ENCODE peak calls at places on chromosome 10, in eight cellular contexts. P is brain microvascular endothelial cell, N is stomach, D is coronary artery, A is mammary epithelial cell, Y is GM12865, C is foreskin fibroblast, L is PC-3. S is an unnamed sample.

GRCh38 chr10:33136781-33137180 is 178.8 kb upstream of the ITGB1 start:
- DNase-seq in P (no peak), Y (no peak), L (peak), D (no peak), N (no peak), C (no peak), A (peak), S (peak)

GRCh38 chr10:113435881-113436280 is 117.0 kb upstream of the HABP2 start:
- DNase-seq in A (no peak), P (no peak), Y (no peak), N (no peak), L (no peak), C (no peak), D (no peak), S (peak)

GRCh38 chr10:46555366-46555712 is 1.1 kb downstream of the GPRIN2 start:
- DNase-seq in C (no peak), N (no peak), Y (no peak), A (no peak), P (no peak), D (no peak), L (no peak), S (no peak)

GRCh38 chr10:375885-376505 is 240.7 kb downstream of the ZMYND11 start:
- DNase-seq in A (no peak), P (no peak), N (no peak), D (no peak), C (no peak), L (no peak), Y (no peak), S (no peak)

GRCh38 chr10:116886772-116887171 is 37.5 kb downstream of the ENO4 start:
- DNase-seq in L (no peak), P (no peak), Y (no peak), C (no peak), D (no peak), A (no peak), N (no peak), S (no peak)

GRCh38 chr10:69088801-69089501 is 1.0 kb downstream of the SRGN start:
- DNase-seq in A (no peak), D (no peak), C (no peak), N (no peak), P (peak), L (peak), Y (peak), S (no peak)

GRCh38 chr10:64881257-64881656 is 1360.1 kb downstream of the REEP3 start:
- DNase-seq in D (no peak), N (no peak), C (no peak), P (no peak), L (no peak), Y (no peak), A (no peak), S (no peak)

GRCh38 chr10:68333058-68333395 is 299 bp upstream of the PBLD start:
- DNase-seq in Y (no peak), D (no peak), C (peak), N (no peak), P (peak), A (no peak), L (no peak), S (no peak)

GRCh38 chr10:130807721-130808120 is 503.8 kb downstream of the TCERG1L start:
- DNase-seq in C (no peak), P (no peak), A (no peak), D (peak), Y (no peak), L (no peak), N (no peak), S (no peak)

GRCh38 chr10:121405953-121406352 is 192.3 kb downstream of the FGFR2 start:
- DNase-seq in N (no peak), C (no peak), P (no peak), D (no peak), A (no peak), L (no peak), Y (no peak), S (no peak)

GRCh38 chr10:77251297-77252013 is 386.2 kb downstream of the KCNMA1 start:
- DNase-seq in Y (peak), N (peak), C (no peak), D (no peak), A (peak), L (peak), P (peak), S (peak)

GRCh38 chr10:59243611-59244195 is 67.3 kb downstream of the PHYHIPL start:
- DNase-seq in D (no peak), L (no peak), P (no peak), A (no peak), Y (no peak), C (no peak), N (no peak), S (peak)

GRCh38 chr10:59237775-59238174 is 61.3 kb downstream of the PHYHIPL start:
- DNase-seq in L (no peak), N (no peak), A (no peak), P (no peak), D (no peak), Y (no peak), C (no peak), S (no peak)

GRCh38 chr10:59242991-59243390 is 66.5 kb downstream of the PHYHIPL start:
- DNase-seq in Y (no peak), N (no peak), C (no peak), D (no peak), A (no peak), L (no peak), P (no peak), S (no peak)

GRCh38 chr10:59242057-59242456 is 65.6 kb downstream of the PHYHIPL start:
- DNase-seq in D (no peak), N (no peak), L (no peak), P (no peak), A (no peak), C (no peak), Y (no peak), S (no peak)

GRCh38 chr10:59240581-59241183 is 64.2 kb downstream of the PHYHIPL start:
- DNase-seq in N (no peak), D (no peak), L (peak), Y (peak), P (peak), C (peak), A (peak), S (peak)
- TF ChIP-seq CTCF in N (peak), D (peak), L (peak), Y (peak), P (peak), C (peak), A (peak), S (peak)

GRCh38 chr10:104311184-104311720 is 27.0 kb downstream of the ITPRIP start:
- DNase-seq in Y (no peak), L (no peak), P (no peak), N (no peak), C (no peak), D (no peak), A (no peak), S (no peak)
- TF ChIP-seq CTCF in Y (no peak), L (no peak), P (no peak), N (no peak), C (no peak), D (no peak), A (no peak), S (no peak)

DNA sequence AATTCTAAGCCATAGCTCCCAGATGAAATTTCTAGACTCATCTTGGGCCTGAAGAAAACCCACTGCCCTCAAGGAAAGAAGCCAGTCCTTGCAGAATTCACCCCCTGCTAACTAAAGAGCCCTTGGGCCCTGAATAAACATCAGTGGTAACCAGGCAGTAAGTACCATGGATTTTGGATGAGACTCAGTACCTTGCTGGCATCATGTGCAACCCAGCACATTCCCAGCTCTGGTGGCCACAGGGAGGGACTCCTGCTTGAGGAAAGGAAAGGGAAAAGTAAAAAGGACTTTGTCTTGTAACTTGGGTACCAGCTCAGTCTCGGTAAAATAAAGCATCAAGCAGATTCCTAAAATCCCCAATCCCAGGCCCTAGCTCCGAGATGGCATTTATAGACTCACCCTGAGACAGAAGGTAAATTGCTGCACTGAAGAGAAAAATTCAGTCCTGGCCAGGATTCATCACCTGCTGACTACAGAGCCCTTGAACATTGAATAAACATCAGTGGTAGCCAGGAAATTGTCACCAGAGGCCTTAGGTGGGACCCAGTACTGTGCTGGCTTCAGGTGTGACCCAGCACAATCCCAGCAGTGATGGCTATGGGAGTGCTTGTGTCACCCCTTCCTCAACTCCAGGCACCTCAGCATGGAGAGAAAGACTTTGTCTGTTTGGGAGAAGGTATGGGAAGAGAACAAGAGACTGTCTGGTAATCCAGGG is 31.2 kb upstream of the SFTPD start:
- DNase-seq in L (no peak), C (no peak), P (no peak), D (no peak), Y (no peak), N (no peak), A (no peak), S (no peak)
- TF ChIP-seq CTCF in L (no peak), C (no peak), P (no peak), D (no peak), Y (no peak), N (no peak), A (no peak), S (no peak)

GRCh38 chr10:17733620-17734019 is 18.4 kb upstream of the TMEM236 start:
- DNase-seq in C (no peak), L (no peak), A (no peak), Y (no peak), P (no peak), D (no peak), N (no peak), S (no peak)

GRCh38 chr10:17737021-17737965 is 14.7 kb upstream of the TMEM236 start:
- DNase-seq in P (no peak), C (peak), A (peak), N (peak), D (no peak), L (peak), Y (peak), S (peak)

GRCh38 chr10:17734432-17735110 is 17.4 kb upstream of the TMEM236 start:
- DNase-seq in A (no peak), N (no peak), D (no peak), Y (no peak), C (no peak), L (no peak), P (no peak), S (no peak)

GRCh38 chr10:17735166-17735941 is 16.6 kb upstream of the TMEM236 start:
- DNase-seq in C (no peak), L (no peak), P (no peak), A (no peak), D (peak), N (peak), Y (no peak), S (no peak)

DNA sequence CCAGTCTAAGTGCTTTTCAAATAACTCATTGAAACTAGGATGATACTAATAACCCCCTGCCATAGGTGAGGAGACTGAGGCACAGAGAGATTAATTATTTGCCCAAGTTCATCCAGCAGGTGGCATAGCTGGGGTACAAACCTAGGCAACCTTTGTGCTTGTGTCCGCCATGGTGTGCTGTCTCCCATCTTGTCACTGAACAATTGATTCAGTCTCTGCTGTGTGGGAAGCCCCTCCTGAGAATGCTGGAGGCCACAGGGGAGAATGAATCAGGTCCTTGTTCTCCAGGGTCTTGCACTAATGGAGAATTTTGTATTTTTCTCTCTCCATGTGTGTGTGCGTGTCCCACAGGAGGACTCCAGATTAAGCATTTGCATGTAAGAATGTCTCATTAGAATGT is 15.8 kb upstream of the TMEM236 start:
- DNase-seq in Y (no peak), C (no peak), D (no peak), L (peak), N (no peak), P (no peak), A (no peak), S (no peak)
- TF ChIP-seq CTCF in Y (no peak), C (no peak), D (no peak), L (no peak), N (no peak), P (peak), A (no peak), S (no peak)

GRCh38 chr10:6591668-6592067 is 11.6 kb upstream of the PRKCQ start:
- DNase-seq in A (no peak), N (no peak), Y (no peak), D (no peak), P (no peak), C (no peak), L (no peak), S (no peak)
- TF ChIP-seq CTCF in A (no peak), N (no peak), Y (no peak), D (no peak), P (no peak), C (no peak), L (no peak), S (no peak)

GRCh38 chr10:72375585-72375984 is 20.9 kb upstream of the DNAJB12 start:
- DNase-seq in D (no peak), L (peak), A (no peak), Y (peak), C (no peak), N (no peak), P (no peak), S (no peak)
- TF ChIP-seq CTCF in D (no peak), L (peak), A (no peak), Y (no peak), C (peak), N (peak), P (peak), S (no peak)

S was measured in epithelial cell of esophagus.